ENCODE peak calls at places on chromosomes 2 and 18, in five cellular contexts. S is NCI-H1105, U is C1 segment of cervical spinal cord, K is nephron progenitor cell, A is ELF-1. J is an unnamed sample.

GRCh38 chr2:7595181-7595580 is 678.0 kb downstream of the RNF144A start:
- DNase-seq in K (no peak), A (no peak), S (no peak), U (no peak), J (no peak)

GRCh38 chr2:20448246-20449046 is 1.6 kb downstream of the RHOB start:
- DNase-seq in U (no peak), K (no peak), S (no peak), A (peak; percentile 49), J (peak; percentile 31)

GRCh38 chr2:238942941-238943715 is 95.2 kb downstream of the TWIST2 start:
- DNase-seq in K (no peak), S (no peak), U (no peak), A (no peak), J (no peak)

GRCh38 chr2:232545511-232546375 is 4.6 kb downstream of the TIGD1 start:
- DNase-seq in A (no peak), U (no peak), K (no peak), S (no peak), J (no peak)

GRCh38 chr2:238518127-238518827 is 91.5 kb downstream of the ASB1 start:
- DNase-seq in S (no peak), K (no peak), A (no peak), U (no peak), J (no peak)

GRCh38 chr2:133485868-133486267 is 82.4 kb downstream of the NCKAP5 start:
- DNase-seq in K (no peak), A (no peak), U (no peak), S (no peak), J (peak; percentile 54)

GRCh38 chr2:70340921-70341765 is 39.3 kb upstream of the FAM136A start:
- DNase-seq in A (peak; percentile 77), K (peak; percentile 53), S (peak; percentile 28), U (peak; percentile 43), J (peak; percentile 63)

GRCh38 chr2:221262651-221263050 is 309.5 kb downstream of the EPHA4 start:
- DNase-seq in K (no peak), A (peak; percentile 44), U (no peak), S (no peak), J (no peak)

GRCh38 chr2:10048501-10049171 is 5.3 kb downstream of the KLF11 start:
- DNase-seq in S (peak; percentile 35), U (peak; percentile 21), K (no peak), A (no peak), J (no peak)

GRCh38 chr2:181954538-181954883 is 31.1 kb upstream of the PPP1R1C start:
- DNase-seq in A (no peak), U (no peak), S (no peak), K (no peak), J (no peak)

GRCh38 chr2:162301151-162301804 is 17.2 kb downstream of the IFIH1 start:
- DNase-seq in A (peak; percentile 5), U (peak; percentile 47), K (peak; percentile 56), S (peak; percentile 35), J (peak; percentile 34)

GRCh38 chr2:9221223-9221622 is 14.6 kb downstream of the ASAP2 start:
- DNase-seq in U (no peak), S (no peak), K (no peak), A (no peak), J (no peak)

GRCh38 chr2:135052997-135053474 is 944 bp downstream of the RAB3GAP1 start:
- DNase-seq in K (peak; percentile 11), U (no peak), A (no peak), S (no peak), J (no peak)

GRCh38 chr2:85433511-85434089 is 15.1 kb downstream of the SH2D6 start:
- DNase-seq in A (peak; percentile 77), K (no peak), S (no peak), U (peak; percentile 82), J (peak; percentile 61)

GRCh38 chr18:55384551-55385275 is 203.3 kb downstream of the TCF4 start:
- DNase-seq in S (peak; percentile 25), A (peak; percentile 60), K (peak; percentile 26), U (peak; percentile 12), J (peak; percentile 60)

GRCh38 chr2:8620611-8621382 is 61.1 kb upstream of the ID2 start:
- DNase-seq in S (no peak), U (no peak), K (no peak), A (no peak), J (no peak)

GRCh38 chr2:233164117-233164516 is 87.4 kb upstream of the ATG16L1 start:
- DNase-seq in K (no peak), A (no peak), U (no peak), S (no peak), J (no peak)

GRCh38 chr2:126644630-126645191 is 11.2 kb upstream of the GYPC start:
- DNase-seq in K (no peak), U (no peak), A (no peak), S (no peak), J (no peak)

GRCh38 chr2:5693288-5694015 is 1.3 kb downstream of the SOX11 start:
- DNase-seq in U (no peak), K (peak; percentile 53), A (peak; percentile 77), S (peak; percentile 49), J (peak; percentile 57)

GRCh38 chr2:167750675-167751074 is 496.7 kb downstream of the STK39 start:
- DNase-seq in K (no peak), U (no peak), S (no peak), A (no peak), J (no peak)

GRCh38 chr2:111037136-111037535 is 83.6 kb upstream of the BCL2L11 start:
- DNase-seq in A (no peak), K (no peak), U (no peak), S (no peak), J (no peak)

GRCh38 chr2:19559596-19560240 is 201.3 kb upstream of the OSR1 start:
- DNase-seq in U (no peak), K (no peak), S (no peak), A (no peak), J (no peak)

GRCh38 chr2:46153996-46154753 is 143.0 kb upstream of the EPAS1 start:
- DNase-seq in U (no peak), S (no peak), K (no peak), A (no peak), J (no peak)

GRCh38 chr2:151987484-151987883 is 111.4 kb downstream of the CACNB4 start:
- DNase-seq in S (no peak), U (no peak), A (no peak), K (no peak), J (no peak)